ENCODE peak calls at places on chromosomes 4 and X, in four cellular contexts. A, D, X and I are unnamed samples.

GRCh38 chrX:153886915-153887314 is 942 bp upstream of the L1CAM start:
- DNase-seq in A (no peak), D (no peak), X (no peak), I (no peak)

GRCh38 chr4:2347190-2347589 is 71.3 kb downstream of the ZFYVE28 start:
- DNase-seq in D (no peak), A (no peak), X (no peak), I (no peak)

GRCh38 chr4:18686338-18687039 is 664.9 kb upstream of the LCORL start:
- DNase-seq in D (no peak), A (no peak), X (no peak), I (no peak)

GRCh38 chr4:154033921-154034320 is 245.0 kb upstream of the SFRP2 start:
- DNase-seq in D (no peak), X (no peak), A (no peak), I (no peak)

GRCh38 chrX:101550362-101550761 is at the start of gene ARMCX1:
- DNase-seq in A (peak), D (peak), X (peak), I (peak)

GRCh38 chrX:71541546-71542022 is 8.7 kb downstream of the OGT start:
- DNase-seq in X (peak), A (peak), D (no peak), I (no peak)

GRCh38 chr4:105683038-105683437 is 25.5 kb downstream of the INTS12 start:
- DNase-seq in X (no peak), A (no peak), D (no peak), I (no peak)

GRCh38 chrX:23334871-23335599 is 386 bp downstream of the PTCHD1 start:
- DNase-seq in D (peak), A (no peak), X (no peak), I (no peak)

GRCh38 chrX:106415276-106415895 is 196.4 kb upstream of the RADX start:
- DNase-seq in D (no peak), X (peak), A (peak), I (peak)

GRCh38 chr4:101969965-101970364 is 179.4 kb downstream of the BANK1 start:
- DNase-seq in D (no peak), A (no peak), X (no peak), I (no peak)

GRCh38 chrX:119069128-119069527 is 3.7 kb upstream of the CT47C1 start:
- DNase-seq in A (no peak), X (no peak), D (no peak), I (no peak)

GRCh38 chrX:18935893-18936292 is 48.0 kb downstream of the PHKA2 start:
- DNase-seq in D (no peak), A (no peak), X (no peak), I (no peak)

GRCh38 chr4:85747871-85748491 is 273.0 kb downstream of the ARHGAP24 start:
- DNase-seq in D (no peak), X (peak), A (peak), I (peak)

GRCh38 chr4:165415910-165416309 is 37.1 kb downstream of the CPE start:
- DNase-seq in D (no peak), A (no peak), X (no peak), I (no peak)

GRCh38 chrX:131901581-131901980 is 121.5 kb upstream of the STK26 start:
- DNase-seq in X (no peak), D (no peak), A (no peak), I (no peak)

DNA sequence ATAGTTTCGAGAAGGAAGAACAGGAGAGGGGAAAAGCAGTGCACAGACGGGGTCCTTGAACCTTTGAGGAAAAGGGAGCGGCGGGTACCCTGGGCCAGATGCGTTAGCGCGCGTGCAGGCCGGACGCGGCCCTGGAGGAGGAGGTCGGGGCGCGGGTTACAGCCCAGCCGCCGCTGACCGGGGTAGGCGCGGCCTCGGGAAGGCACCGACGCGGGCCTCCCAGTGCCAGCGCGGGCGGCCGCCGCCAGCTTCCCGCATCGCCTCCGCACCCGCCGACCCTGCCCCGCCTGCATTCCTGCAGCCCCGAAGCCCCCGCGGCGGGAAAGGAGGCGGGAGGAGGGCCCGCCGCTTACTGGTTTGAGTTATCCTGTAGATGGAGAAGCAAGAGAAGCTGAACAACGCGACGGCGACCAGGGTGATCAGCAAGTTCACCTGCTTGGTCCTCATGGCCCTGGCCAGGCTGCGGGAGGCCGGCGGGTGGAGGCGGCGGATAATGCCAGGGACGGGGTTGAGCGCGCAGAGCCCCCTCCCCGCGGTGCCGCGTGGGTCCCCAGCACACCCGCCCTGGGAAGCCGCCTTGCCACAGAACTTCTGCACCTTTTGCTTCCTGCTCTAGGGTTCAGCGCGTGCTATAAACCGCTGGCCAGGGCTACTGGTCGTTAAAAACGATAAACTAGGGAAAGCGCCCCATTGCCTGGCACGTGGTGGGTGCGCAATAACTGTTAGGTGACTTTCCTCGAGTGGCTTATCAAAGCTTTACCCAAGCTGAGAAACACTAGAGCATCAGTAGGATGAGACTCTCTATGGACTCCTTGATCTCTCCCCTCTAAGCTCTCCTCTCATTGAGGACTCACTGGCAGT is at the start of gene MGAT4D:
- DNase-seq in D (peak), A (peak), X (no peak), I (peak)
- H3K4me3 ChIP-seq in D (peak), A (peak), X (no peak), I (no peak)

DNA sequence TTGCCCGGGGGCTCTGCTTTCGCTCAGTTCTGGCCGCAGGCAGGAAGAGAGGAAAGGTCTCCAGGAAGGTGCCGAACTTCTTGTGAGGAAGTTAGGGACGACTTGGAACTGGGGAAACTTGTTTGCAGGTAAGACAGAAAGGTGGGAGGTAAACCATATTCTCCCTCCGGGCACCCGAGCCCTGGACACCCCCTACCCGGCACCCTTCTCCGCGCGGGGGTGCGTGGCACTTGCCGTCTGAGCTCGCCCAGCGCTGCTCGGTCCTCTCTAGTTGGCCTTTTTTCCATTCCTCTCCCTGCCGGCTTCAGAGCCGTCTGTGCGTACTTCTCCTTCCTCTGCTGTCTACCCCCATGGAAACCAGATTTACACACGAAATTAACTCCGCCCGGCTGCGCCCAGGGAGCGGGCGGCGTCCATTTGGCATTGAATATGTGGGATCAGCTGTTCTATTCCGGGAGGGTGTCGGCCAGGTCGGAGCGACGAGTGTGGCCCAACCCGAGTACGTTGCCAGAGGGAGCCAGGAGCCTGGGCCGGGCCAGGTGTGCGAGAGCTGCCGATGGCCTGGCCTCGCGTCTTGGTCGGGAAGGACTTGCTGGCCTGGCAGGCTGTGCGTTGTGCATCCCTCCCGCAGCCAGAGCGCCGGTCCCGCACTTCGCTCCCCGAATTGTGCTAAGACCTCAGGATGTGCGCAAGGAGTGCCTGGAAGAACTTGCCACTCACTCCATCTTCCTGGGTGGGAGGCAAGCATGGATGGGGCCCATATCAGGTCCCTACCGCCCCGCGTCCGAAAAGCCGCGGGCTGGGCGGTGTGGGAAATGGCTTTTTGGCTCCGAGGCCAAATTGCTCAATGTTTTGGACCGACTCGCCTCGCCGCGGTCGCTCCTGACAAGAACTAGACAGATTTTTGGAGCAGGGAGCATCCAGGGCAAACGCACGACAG is 1.7 kb downstream of the PDGFRA start:
- DNase-seq in D (peak), X (no peak), A (peak), I (peak)
- H3K23ac ChIP-seq in D (no peak), X (peak), A (peak), I (no peak)

GRCh38 chr4:151175754-151176153 is 76.3 kb downstream of the RPS3A start:
- DNase-seq in X (no peak), D (no peak), A (no peak), I (no peak)
- H3K27ac ChIP-seq in X (no peak), D (no peak), A (no peak), I (no peak)

GRCh38 chr4:73734405-73735070 is 5.8 kb upstream of the CXCL8 start:
- DNase-seq in A (peak), X (peak), D (no peak), I (no peak)
- H3K4me3 ChIP-seq in A (no peak), X (no peak), D (no peak), I (no peak)